ENCODE peak calls at places on chromosomes 2 and 18, in seven cellular contexts. L, K, I, J, S, O and P are unnamed samples.

GRCh38 chr2:95261602-95262001 is 12.6 kb upstream of the PROM2 start:
- DNase-seq in L (no peak), K (no peak), I (no peak), J (no peak), S (no peak), O (no peak), P (no peak)

GRCh38 chr18:36203360-36203895 is 16.1 kb downstream of the MOCOS start:
- DNase-seq in L (no peak), K (no peak), I (no peak), J (no peak), S (no peak), O (no peak), P (no peak)

GRCh38 chr18:6901283-6901926 is 171.9 kb downstream of the ARHGAP28 start:
- DNase-seq in L (no peak), K (no peak), I (no peak), J (no peak), S (no peak), O (no peak), P (no peak)

GRCh38 chr2:199692489-199692888 is 158.5 kb downstream of the FTCDNL1 start:
- DNase-seq in L (no peak), K (peak), I (no peak), J (no peak), S (no peak), O (no peak), P (no peak)

GRCh38 chr18:47561316-47561715 is 309.9 kb upstream of the SKOR2 start:
- DNase-seq in L (peak), K (no peak), I (no peak), J (peak), S (no peak), O (no peak), P (no peak)

GRCh38 chr2:160492401-160493226 is 993 bp downstream of the RBMS1 start:
- DNase-seq in L (peak), K (peak), I (peak), J (peak), S (peak), O (no peak), P (peak)

GRCh38 chr2:232400244-232401015 is 6.2 kb upstream of the ALPG start:
- DNase-seq in L (no peak), K (no peak), I (no peak), J (no peak), S (no peak), O (peak), P (no peak)

GRCh38 chr2:172108587-172108930 is 5.9 kb upstream of the DLX2 start:
- DNase-seq in L (no peak), K (no peak), I (no peak), J (no peak), S (no peak), O (no peak), P (no peak)

GRCh38 chr2:184692137-184692734 is 93.9 kb downstream of the ZNF804A start:
- DNase-seq in L (no peak), K (peak), I (no peak), J (no peak), S (no peak), O (peak), P (no peak)